ENCODE peak calls at places on chromosomes 16 and 17, in five cellular contexts. One of them, this sample, is unnamed.

GRCh38 chr17:31404028-31404949 is 12.8 kb downstream of the RAB11FIP4 start:
- DNase-seq in SK-N-SH: no peak
- DNase-seq in GM12878: no peak
- DNase-seq in HCT116: no peak
- DNase-seq in H1: no peak
- DNase-seq in this sample: no peak

GRCh38 chr16:46789499-46790414 is 41.2 kb downstream of the C16orf87 start:
- DNase-seq in GM12878: peak
- DNase-seq in SK-N-SH: peak
- DNase-seq in HCT116: no peak
- DNase-seq in H1: peak
- DNase-seq in this sample: peak

GRCh38 chr17:82923366-82924113 is 83.7 kb upstream of the ZNF750 start:
- DNase-seq in SK-N-SH: no peak
- DNase-seq in H1: no peak
- DNase-seq in HCT116: no peak
- DNase-seq in GM12878: no peak
- DNase-seq in this sample: no peak

GRCh38 chr17:7351665-7352558 is at the start of gene KCTD11:
- DNase-seq in H1: peak
- DNase-seq in GM12878: no peak
- DNase-seq in HCT116: peak
- DNase-seq in SK-N-SH: peak
- DNase-seq in this sample: peak

GRCh38 chr16:12171706-12172105 is 195.2 kb downstream of the SNX29 start:
- DNase-seq in H1: no peak
- DNase-seq in SK-N-SH: no peak
- DNase-seq in GM12878: no peak
- DNase-seq in HCT116: no peak
- DNase-seq in this sample: no peak

GRCh38 chr17:81166033-81166472 is at the start of gene AATK:
- DNase-seq in HCT116: no peak
- DNase-seq in GM12878: no peak
- DNase-seq in SK-N-SH: peak
- DNase-seq in H1: no peak
- DNase-seq in this sample: no peak

GRCh38 chr17:20091161-20092029 is 82.2 kb downstream of the SPECC1 start:
- DNase-seq in SK-N-SH: no peak
- DNase-seq in HCT116: no peak
- DNase-seq in GM12878: no peak
- DNase-seq in H1: no peak
- DNase-seq in this sample: no peak

GRCh38 chr16:11135167-11135973 is 120.6 kb downstream of the SOCS1 start:
- DNase-seq in GM12878: no peak
- DNase-seq in HCT116: no peak
- DNase-seq in SK-N-SH: no peak
- DNase-seq in H1: no peak
- DNase-seq in this sample: no peak

GRCh38 chr16:82995927-82996441 is 369.2 kb downstream of the CDH13 start:
- DNase-seq in H1: no peak
- DNase-seq in SK-N-SH: no peak
- DNase-seq in GM12878: no peak
- DNase-seq in HCT116: no peak
- DNase-seq in this sample: no peak

GRCh38 chr16:81711609-81712329 is 67.3 kb upstream of the PLCG2 start:
- DNase-seq in HCT116: peak
- DNase-seq in H1: no peak
- DNase-seq in SK-N-SH: peak
- DNase-seq in GM12878: no peak
- DNase-seq in this sample: no peak

GRCh38 chr16:16083421-16084156 is 134.2 kb downstream of the ABCC1 start:
- DNase-seq in HCT116: peak
- DNase-seq in SK-N-SH: no peak
- DNase-seq in GM12878: no peak
- DNase-seq in H1: no peak
- DNase-seq in this sample: peak

GRCh38 chr16:78091419-78091818 is 8.0 kb upstream of the WWOX start:
- DNase-seq in SK-N-SH: no peak
- DNase-seq in GM12878: no peak
- DNase-seq in HCT116: no peak
- DNase-seq in H1: no peak
- DNase-seq in this sample: no peak
- TF ChIP-seq JUND in SK-N-SH: no peak
- TF ChIP-seq JUND in GM12878: no peak
- TF ChIP-seq JUND in HCT116: no peak
- TF ChIP-seq JUND in H1: no peak
- TF ChIP-seq JUND in this sample: no peak

GRCh38 chr17:40852378-40852777 is 14.6 kb downstream of the KRT12 start:
- DNase-seq in GM12878: no peak
- DNase-seq in SK-N-SH: no peak
- DNase-seq in HCT116: no peak
- DNase-seq in H1: no peak
- DNase-seq in this sample: no peak

GRCh38 chr17:40857535-40857934 is 9.5 kb downstream of the KRT12 start:
- DNase-seq in HCT116: no peak
- DNase-seq in H1: no peak
- DNase-seq in GM12878: no peak
- DNase-seq in SK-N-SH: peak
- DNase-seq in this sample: no peak

GRCh38 chr17:40850287-40850972 is 16.6 kb downstream of the KRT12 start:
- DNase-seq in SK-N-SH: no peak
- DNase-seq in HCT116: no peak
- DNase-seq in H1: no peak
- DNase-seq in GM12878: no peak
- DNase-seq in this sample: no peak

GRCh38 chr17:40859536-40859935 is 7.5 kb downstream of the KRT12 start:
- DNase-seq in H1: no peak
- DNase-seq in HCT116: no peak
- DNase-seq in SK-N-SH: no peak
- DNase-seq in GM12878: no peak
- DNase-seq in this sample: no peak

DNA sequence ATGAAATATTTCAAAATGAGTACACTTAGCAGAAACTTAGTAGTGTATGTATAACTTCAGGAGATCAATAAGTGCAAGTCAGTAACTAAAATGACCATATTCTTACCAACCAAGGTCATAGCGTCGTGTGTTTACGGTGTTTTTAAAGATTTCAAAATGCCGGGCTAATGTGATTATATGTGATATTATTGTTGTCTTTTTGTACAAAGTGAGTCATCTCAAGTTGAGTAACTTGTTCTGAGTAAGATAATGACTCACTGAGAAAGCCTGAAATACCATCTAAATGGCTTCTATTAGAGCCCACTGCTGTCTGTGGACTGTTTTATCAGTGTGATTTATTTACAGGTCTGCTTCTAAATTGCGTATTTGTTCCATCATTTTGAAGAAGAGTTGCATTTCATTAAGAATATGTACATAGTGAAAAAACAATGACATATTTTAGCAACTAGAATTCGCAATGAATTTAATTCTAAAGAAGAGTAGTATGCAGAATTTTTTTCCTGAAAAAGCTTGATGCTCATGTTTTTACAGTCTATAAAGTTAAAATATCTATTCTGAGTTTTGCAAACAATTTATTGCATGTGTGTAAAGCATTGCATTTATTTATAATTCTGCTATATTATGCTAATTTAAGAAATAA is 12.7 kb downstream of the KRT12 start:
- DNase-seq in GM12878: no peak
- DNase-seq in H1: no peak
- DNase-seq in SK-N-SH: no peak
- DNase-seq in HCT116: peak
- DNase-seq in this sample: no peak
- TF ChIP-seq JUND in GM12878: no peak
- TF ChIP-seq JUND in H1: no peak
- TF ChIP-seq JUND in SK-N-SH: peak
- TF ChIP-seq JUND in HCT116: peak
- TF ChIP-seq JUND in this sample: no peak

GRCh38 chr16:35741546-35741945 is 2282.1 kb downstream of the TP53TG3F start:
- DNase-seq in H1: no peak
- DNase-seq in SK-N-SH: no peak
- DNase-seq in HCT116: no peak
- DNase-seq in GM12878: no peak
- DNase-seq in this sample: no peak

GRCh38 chr16:35744084-35744483 is 2284.7 kb downstream of the TP53TG3F start:
- DNase-seq in HCT116: no peak
- DNase-seq in H1: no peak
- DNase-seq in SK-N-SH: no peak
- DNase-seq in GM12878: no peak
- DNase-seq in this sample: no peak

GRCh38 chr16:35745191-35745590 is 2285.8 kb downstream of the TP53TG3F start:
- DNase-seq in H1: no peak
- DNase-seq in SK-N-SH: no peak
- DNase-seq in HCT116: no peak
- DNase-seq in GM12878: no peak
- DNase-seq in this sample: no peak

GRCh38 chr16:35744716-35745115 is 2285.3 kb downstream of the TP53TG3F start:
- DNase-seq in SK-N-SH: no peak
- DNase-seq in GM12878: no peak
- DNase-seq in HCT116: peak
- DNase-seq in H1: no peak
- DNase-seq in this sample: no peak

GRCh38 chr16:35743101-35743692 is 2283.8 kb downstream of the TP53TG3F start:
- DNase-seq in SK-N-SH: no peak
- DNase-seq in HCT116: no peak
- DNase-seq in GM12878: no peak
- DNase-seq in H1: no peak
- DNase-seq in this sample: no peak
- TF ChIP-seq JUND in SK-N-SH: no peak
- TF ChIP-seq JUND in HCT116: no peak
- TF ChIP-seq JUND in GM12878: no peak
- TF ChIP-seq JUND in H1: no peak
- TF ChIP-seq JUND in this sample: no peak

DNA sequence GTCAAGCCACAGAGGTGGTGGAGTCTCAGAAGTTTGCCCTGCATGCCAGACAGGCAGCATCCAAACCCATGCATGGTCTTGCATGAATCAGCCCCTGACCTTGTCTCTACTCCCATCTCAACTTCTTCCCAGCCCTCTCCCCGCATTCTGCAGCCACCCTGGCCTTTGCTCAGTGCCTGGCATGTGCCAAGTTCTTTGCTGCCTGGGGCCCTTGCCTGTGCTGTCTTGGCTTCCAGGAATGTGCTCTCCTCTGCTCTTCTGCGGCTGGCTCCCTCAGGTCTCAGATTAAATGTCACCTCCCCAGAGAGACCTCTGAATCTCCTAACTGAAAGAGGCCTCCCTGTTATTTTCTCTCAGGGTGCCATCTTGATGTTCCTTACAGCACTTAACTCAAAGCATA is 17.6 kb downstream of the DRC3 start:
- DNase-seq in H1: no peak
- DNase-seq in HCT116: no peak
- DNase-seq in GM12878: no peak
- DNase-seq in SK-N-SH: no peak
- DNase-seq in this sample: no peak
- TF ChIP-seq JUND in H1: no peak
- TF ChIP-seq JUND in HCT116: no peak
- TF ChIP-seq JUND in GM12878: no peak
- TF ChIP-seq JUND in SK-N-SH: no peak
- TF ChIP-seq JUND in this sample: no peak

GRCh38 chr16:48441863-48442279 is 56.7 kb upstream of the SIAH1 start:
- DNase-seq in SK-N-SH: no peak
- DNase-seq in H1: no peak
- DNase-seq in HCT116: no peak
- DNase-seq in GM12878: no peak
- DNase-seq in this sample: no peak

GRCh38 chr16:48445782-48446533 is 60.7 kb upstream of the SIAH1 start:
- DNase-seq in HCT116: no peak
- DNase-seq in SK-N-SH: no peak
- DNase-seq in H1: no peak
- DNase-seq in GM12878: no peak
- DNase-seq in this sample: no peak

GRCh38 chr16:48444574-48444973 is 59.4 kb upstream of the SIAH1 start:
- DNase-seq in SK-N-SH: no peak
- DNase-seq in GM12878: no peak
- DNase-seq in H1: no peak
- DNase-seq in HCT116: peak
- DNase-seq in this sample: no peak

GRCh38 chr16:48441106-48441505 is 55.9 kb upstream of the SIAH1 start:
- DNase-seq in SK-N-SH: no peak
- DNase-seq in H1: no peak
- DNase-seq in HCT116: no peak
- DNase-seq in GM12878: no peak
- DNase-seq in this sample: no peak

GRCh38 chr16:48442379-48442778 is 57.2 kb upstream of the SIAH1 start:
- DNase-seq in GM12878: no peak
- DNase-seq in H1: no peak
- DNase-seq in SK-N-SH: no peak
- DNase-seq in HCT116: no peak
- DNase-seq in this sample: no peak
- TF ChIP-seq JUND in GM12878: no peak
- TF ChIP-seq JUND in H1: no peak
- TF ChIP-seq JUND in SK-N-SH: no peak
- TF ChIP-seq JUND in HCT116: no peak
- TF ChIP-seq JUND in this sample: no peak

GRCh38 chr17:72034000-72034399 is 86.8 kb upstream of the SOX9 start:
- DNase-seq in GM12878: peak
- DNase-seq in HCT116: no peak
- DNase-seq in SK-N-SH: no peak
- DNase-seq in H1: no peak
- DNase-seq in this sample: no peak
- TF ChIP-seq JUND in GM12878: no peak
- TF ChIP-seq JUND in HCT116: no peak
- TF ChIP-seq JUND in SK-N-SH: no peak
- TF ChIP-seq JUND in H1: no peak
- TF ChIP-seq JUND in this sample: no peak

This sample was measured in T47D.